ENCODE peak calls at places on chromosomes 2 and 18, in seven cellular contexts. R, Z, G, C, K, S and O are unnamed samples.
A peak's percentile ranks its signal among the peaks of the same experiment; 100 is the strongest.

GRCh38 chr2:126837926-126838717 is 60.6 kb upstream of the TEX51 start:
- DNase-seq in R (no peak), Z (no peak), S (peak; percentile 47), G (peak; percentile 4), C (no peak), K (no peak), O (no peak)

GRCh38 chr2:100309973-100310719 is 12.2 kb downstream of the LONRF2 start:
- DNase-seq in S (no peak), R (no peak), K (no peak), C (no peak), G (no peak), Z (no peak), O (no peak)

GRCh38 chr2:96539215-96539920 is 2.8 kb downstream of the ARID5A start:
- DNase-seq in S (no peak), Z (no peak), R (no peak), G (no peak), K (no peak), C (no peak), O (no peak)

GRCh38 chr2:33298233-33298632 is 178.2 kb upstream of the RASGRP3 start:
- DNase-seq in G (peak; percentile 54), K (no peak), C (no peak), S (no peak), R (no peak), Z (peak; percentile 53), O (no peak)

GRCh38 chr2:212494413-212495020 is 44.1 kb downstream of the ERBB4 start:
- DNase-seq in Z (no peak), S (no peak), R (no peak), G (no peak), C (no peak), K (peak; percentile 23), O (no peak)

GRCh38 chr2:166148811-166149400 is 21.1 kb upstream of the SCN1A start:
- DNase-seq in R (no peak), C (no peak), K (no peak), S (no peak), G (no peak), Z (no peak), O (no peak)

GRCh38 chr2:55498582-55498981 is 20.9 kb upstream of the CFAP36 start:
- DNase-seq in S (no peak), G (no peak), R (no peak), C (no peak), K (no peak), Z (no peak), O (no peak)

GRCh38 chr2:11065833-11066232 is 89.4 kb upstream of the SLC66A3 start:
- DNase-seq in K (no peak), R (no peak), Z (no peak), S (no peak), C (no peak), G (no peak), O (no peak)

GRCh38 chr2:127053731-127054603 is 53.0 kb downstream of the BIN1 start:
- DNase-seq in K (no peak), S (no peak), G (no peak), R (no peak), Z (no peak), C (no peak), O (no peak)

GRCh38 chr2:216551669-216552068 is 53.0 kb downstream of the RPL37A start:
- DNase-seq in S (no peak), R (no peak), C (no peak), K (no peak), G (no peak), Z (peak; percentile 75), O (no peak)

GRCh38 chr2:69026026-69026425 is 13.0 kb downstream of the ANTXR1 start:
- DNase-seq in R (peak; percentile 79), C (no peak), S (no peak), G (no peak), K (no peak), Z (peak; percentile 75), O (peak; percentile 33)

GRCh38 chr18:39835303-39836030 is 2119.6 kb upstream of the PIK3C3 start:
- DNase-seq in K (no peak), R (no peak), C (no peak), S (no peak), G (no peak), Z (no peak), O (no peak)

GRCh38 chr2:167380555-167380954 is 492.3 kb downstream of the XIRP2 start:
- DNase-seq in Z (peak; percentile 23), C (no peak), R (no peak), K (no peak), S (no peak), G (no peak), O (no peak)

GRCh38 chr2:240245706-240246105 is 105.2 kb upstream of the OTOS start:
- DNase-seq in Z (no peak), K (no peak), R (peak; percentile 76), C (no peak), G (peak; percentile 1), S (no peak), O (peak; percentile 57)

GRCh38 chr18:58314284-58314683 is 270.3 kb downstream of the NEDD4L start:
- DNase-seq in Z (peak; percentile 95), C (no peak), K (no peak), G (peak; percentile 87), R (peak; percentile 50), S (no peak), O (no peak)

GRCh38 chr2:65277791-65278449 is 50.3 kb downstream of the ACTR2 start:
- DNase-seq in S (no peak), R (no peak), Z (no peak), C (no peak), K (no peak), G (no peak), O (no peak)

GRCh38 chr2:40240067-40240466 is 211.8 kb downstream of the SLC8A1 start:
- DNase-seq in C (no peak), R (no peak), S (no peak), G (peak; percentile 93), K (peak; percentile 38), Z (peak; percentile 77), O (no peak)

GRCh38 chr2:170481201-170481600 is 233.9 kb upstream of the SP5 start:
- DNase-seq in S (no peak), K (no peak), C (no peak), Z (no peak), R (no peak), G (no peak), O (no peak)

GRCh38 chr2:138712212-138712979 is 67.8 kb downstream of the NXPH2 start:
- DNase-seq in G (peak; percentile 23), K (no peak), R (no peak), C (no peak), S (no peak), Z (peak; percentile 4), O (no peak)

GRCh38 chr2:70596293-70596692 is 42.7 kb upstream of the TGFA start:
- DNase-seq in K (no peak), G (no peak), S (no peak), C (no peak), Z (peak; percentile 83), R (peak; percentile 77), O (no peak)

GRCh38 chr18:63887424-63887823 is at the start of gene SERPINB2:
- DNase-seq in R (no peak), K (no peak), G (peak; percentile 35), C (no peak), S (no peak), Z (peak; percentile 24), O (no peak)

GRCh38 chr2:115165529-115166109 is 723.2 kb downstream of the DPP10 start:
- DNase-seq in S (no peak), R (peak; percentile 51), G (peak; percentile 21), K (peak; percentile 27), C (no peak), Z (peak; percentile 63), O (no peak)

GRCh38 chr2:54724150-54724559 is 693 bp downstream of the EML6 start:
- DNase-seq in G (no peak), R (no peak), Z (no peak), S (no peak), K (no peak), C (no peak), O (no peak)

GRCh38 chr18:1965541-1965940 is 605.8 kb downstream of the METTL4 start:
- DNase-seq in R (no peak), C (no peak), K (no peak), Z (no peak), S (no peak), G (no peak), O (no peak)

GRCh38 chr2:98692090-98692991 is 38.6 kb downstream of the MGAT4A start:
- DNase-seq in C (no peak), Z (no peak), R (no peak), S (no peak), G (no peak), K (no peak), O (no peak)

GRCh38 chr18:74050807-74051206 is 96.8 kb downstream of the FBXO15 start:
- DNase-seq in G (no peak), R (no peak), K (peak; percentile 48), C (no peak), S (no peak), Z (no peak), O (no peak)

GRCh38 chr2:199850718-199851498 is at the start of gene FTCDNL1:
- DNase-seq in S (peak; percentile 75), R (peak; percentile 84), K (peak; percentile 35), G (peak; percentile 92), C (no peak), Z (peak; percentile 43), O (peak; percentile 95)